ENCODE peak calls at places on chromosomes 5 and 9, in ten cellular contexts. One of them, this sample, is unnamed.

GRCh38 chr5:142636698-142637324 is 49.1 kb downstream of the FGF1 start:
- DNase-seq in fibroblast of lung: no peak
- DNase-seq in aorta: no peak
- DNase-seq in psoas muscle: no peak
- DNase-seq in HCT116: no peak
- DNase-seq in thyroid gland: no peak
- DNase-seq in mesenchymal stem cell: no peak
- DNase-seq in BE2C: no peak
- DNase-seq in body of pancreas: no peak
- DNase-seq in heart left ventricle: no peak
- DNase-seq in this sample: peak; percentile 52

GRCh38 chr9:99092643-99093491 is 12.0 kb upstream of the TGFBR1 start:
- DNase-seq in fibroblast of lung: no peak
- DNase-seq in aorta: no peak
- DNase-seq in psoas muscle: no peak
- DNase-seq in HCT116: no peak
- DNase-seq in thyroid gland: no peak
- DNase-seq in mesenchymal stem cell: no peak
- DNase-seq in BE2C: no peak
- DNase-seq in body of pancreas: no peak
- DNase-seq in heart left ventricle: no peak
- DNase-seq in this sample: no peak

GRCh38 chr5:36090033-36090432 is 23.4 kb upstream of the UGT3A2 start:
- DNase-seq in fibroblast of lung: peak; percentile 11
- DNase-seq in aorta: no peak
- DNase-seq in psoas muscle: no peak
- DNase-seq in HCT116: peak; percentile 29
- DNase-seq in thyroid gland: no peak
- DNase-seq in mesenchymal stem cell: peak; percentile 48
- DNase-seq in BE2C: peak; percentile 31
- DNase-seq in body of pancreas: no peak
- DNase-seq in heart left ventricle: no peak
- DNase-seq in this sample: peak; percentile 57

GRCh38 chr5:53480474-53481353 is at the start of gene FST:
- DNase-seq in fibroblast of lung: peak; percentile 34
- DNase-seq in aorta: peak; percentile 76
- DNase-seq in psoas muscle: no peak
- DNase-seq in HCT116: no peak
- DNase-seq in thyroid gland: peak; percentile 10
- DNase-seq in mesenchymal stem cell: peak; percentile 57
- DNase-seq in BE2C: no peak
- DNase-seq in body of pancreas: no peak
- DNase-seq in heart left ventricle: peak; percentile 22
- DNase-seq in this sample: peak; percentile 2

GRCh38 chr5:6391151-6391550 is 12.8 kb upstream of the MED10 start:
- DNase-seq in fibroblast of lung: no peak
- DNase-seq in aorta: no peak
- DNase-seq in psoas muscle: no peak
- DNase-seq in HCT116: no peak
- DNase-seq in thyroid gland: no peak
- DNase-seq in mesenchymal stem cell: no peak
- DNase-seq in BE2C: no peak
- DNase-seq in body of pancreas: no peak
- DNase-seq in heart left ventricle: no peak
- DNase-seq in this sample: no peak

GRCh38 chr5:77211013-77211690 is 672 bp downstream of the PDE8B start:
- DNase-seq in fibroblast of lung: peak; percentile 5
- DNase-seq in aorta: no peak
- DNase-seq in psoas muscle: no peak
- DNase-seq in HCT116: no peak
- DNase-seq in thyroid gland: peak; percentile 78
- DNase-seq in mesenchymal stem cell: no peak
- DNase-seq in BE2C: peak; percentile 17
- DNase-seq in body of pancreas: no peak
- DNase-seq in heart left ventricle: no peak
- DNase-seq in this sample: no peak

GRCh38 chr5:116359575-116359974 is 215.0 kb downstream of the SEMA6A start:
- DNase-seq in fibroblast of lung: no peak
- DNase-seq in aorta: no peak
- DNase-seq in psoas muscle: no peak
- DNase-seq in HCT116: no peak
- DNase-seq in thyroid gland: no peak
- DNase-seq in mesenchymal stem cell: no peak
- DNase-seq in BE2C: no peak
- DNase-seq in body of pancreas: no peak
- DNase-seq in heart left ventricle: no peak
- DNase-seq in this sample: no peak

GRCh38 chr5:176899946-176900782 is 1.0 kb upstream of the HK3 start:
- DNase-seq in fibroblast of lung: no peak
- DNase-seq in aorta: no peak
- DNase-seq in psoas muscle: no peak
- DNase-seq in HCT116: no peak
- DNase-seq in thyroid gland: no peak
- DNase-seq in mesenchymal stem cell: no peak
- DNase-seq in BE2C: no peak
- DNase-seq in body of pancreas: no peak
- DNase-seq in heart left ventricle: no peak
- DNase-seq in this sample: no peak

GRCh38 chr9:137762414-137763061 is 115.0 kb upstream of the CACNA1B start:
- DNase-seq in fibroblast of lung: no peak
- DNase-seq in aorta: no peak
- DNase-seq in psoas muscle: peak; percentile 64
- DNase-seq in HCT116: no peak
- DNase-seq in thyroid gland: peak; percentile 33
- DNase-seq in mesenchymal stem cell: no peak
- DNase-seq in BE2C: no peak
- DNase-seq in body of pancreas: no peak
- DNase-seq in heart left ventricle: no peak
- DNase-seq in this sample: no peak
- H3K4me3 ChIP-seq in fibroblast of lung: no peak overlapping the region
- H3K4me3 ChIP-seq in aorta: no peak overlapping the region
- H3K4me3 ChIP-seq in psoas muscle: no peak overlapping the region
- H3K4me3 ChIP-seq in HCT116: no peak overlapping the region
- H3K4me3 ChIP-seq in thyroid gland: no peak overlapping the region
- H3K4me3 ChIP-seq in mesenchymal stem cell: no peak overlapping the region
- H3K4me3 ChIP-seq in BE2C: no peak overlapping the region
- H3K4me3 ChIP-seq in body of pancreas: no peak overlapping the region
- H3K4me3 ChIP-seq in heart left ventricle: no peak overlapping the region
- H3K4me3 ChIP-seq in this sample: no peak overlapping the region

DNA sequence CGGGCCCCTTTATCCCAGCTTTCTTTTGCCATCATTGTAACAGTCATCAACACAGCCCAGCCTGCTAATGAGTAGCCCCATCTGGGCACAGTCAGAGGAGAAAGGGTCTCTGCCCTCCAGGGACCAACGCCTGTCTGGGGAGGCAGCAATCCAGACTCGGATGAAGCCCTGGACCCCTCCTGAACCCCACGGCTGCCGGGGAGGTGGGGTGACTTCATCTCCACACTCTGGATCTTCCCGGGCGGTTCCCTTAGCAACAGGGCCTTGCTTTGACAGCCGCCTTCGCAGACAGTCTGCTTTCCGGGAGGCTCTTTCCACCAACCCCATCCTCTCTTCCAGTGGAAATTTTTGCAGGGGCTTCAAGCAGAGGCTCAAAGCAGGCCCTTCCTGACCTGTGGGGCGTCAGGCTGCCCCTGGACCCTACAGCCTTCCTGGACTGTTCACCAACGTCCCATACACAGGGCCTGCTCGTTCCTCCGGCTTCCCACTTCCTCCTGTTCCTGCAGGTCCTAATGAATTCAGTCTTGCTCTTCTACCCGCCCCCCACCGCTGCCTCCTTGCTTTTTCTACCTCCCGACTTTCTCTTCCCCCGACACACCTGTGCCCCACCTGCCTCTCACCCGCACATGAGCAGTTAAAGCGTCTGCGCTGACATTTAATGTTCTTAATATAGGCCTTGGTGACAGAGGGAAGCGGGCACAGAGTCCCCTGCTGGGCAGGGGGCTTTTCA is 161.7 kb upstream of the MVB12B start:
- DNase-seq in fibroblast of lung: no peak
- DNase-seq in aorta: no peak
- DNase-seq in psoas muscle: no peak
- DNase-seq in HCT116: no peak
- DNase-seq in thyroid gland: no peak
- DNase-seq in mesenchymal stem cell: no peak
- DNase-seq in BE2C: no peak
- DNase-seq in body of pancreas: no peak
- DNase-seq in heart left ventricle: no peak
- DNase-seq in this sample: no peak
- H3K27me3 ChIP-seq in fibroblast of lung: no peaks in the 10 kb centered on the region
- H3K27me3 ChIP-seq in aorta: no peaks in the 10 kb centered on the region
- H3K27me3 ChIP-seq in psoas muscle: peaks cover 8% of the 10 kb centered on the region
- H3K27me3 ChIP-seq in HCT116: peaks cover 6% of the 10 kb centered on the region
- H3K27me3 ChIP-seq in thyroid gland: no peaks in the 10 kb centered on the region
- H3K27me3 ChIP-seq in mesenchymal stem cell: peaks cover 41% of the 10 kb centered on the region
- H3K27me3 ChIP-seq in BE2C: no peaks in the 10 kb centered on the region
- H3K27me3 ChIP-seq in body of pancreas: no peaks in the 10 kb centered on the region
- H3K27me3 ChIP-seq in heart left ventricle: peaks cover 10% of the 10 kb centered on the region
- H3K27me3 ChIP-seq in this sample: peaks cover 97% of the 10 kb centered on the region

DNA sequence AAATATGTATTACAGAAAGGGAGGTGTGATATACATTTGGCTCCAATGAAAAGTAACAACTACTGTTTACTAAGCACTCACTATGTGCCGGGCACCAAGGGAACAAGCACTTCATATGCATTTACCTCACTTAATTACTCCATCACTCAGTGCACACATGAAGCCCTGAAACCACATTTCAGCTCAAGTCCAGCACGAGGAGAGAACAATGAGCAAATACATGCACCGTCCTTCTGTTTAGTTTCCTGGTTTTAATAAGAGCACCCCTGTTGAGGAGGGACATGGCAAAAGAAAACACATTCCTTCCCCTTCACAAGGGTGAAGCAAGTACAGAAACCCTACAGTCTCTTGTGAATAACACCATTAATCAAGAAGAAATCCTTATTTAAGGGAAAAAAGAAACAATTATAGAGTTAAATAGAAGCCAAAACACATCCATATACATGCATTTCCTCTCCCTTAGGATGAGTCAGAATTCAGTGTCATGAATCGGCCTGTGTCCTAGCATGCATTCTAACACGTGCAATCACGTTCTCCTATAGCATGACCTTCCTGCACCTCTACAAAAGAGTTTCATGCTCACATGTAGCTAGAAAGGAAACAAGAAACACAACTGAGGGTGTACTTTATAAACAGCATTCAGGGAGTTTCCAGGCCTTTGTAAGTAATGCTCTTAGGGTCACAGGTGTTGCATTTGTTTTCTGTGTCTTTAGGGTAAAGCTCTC is 411.6 kb downstream of the BNC2 start:
- DNase-seq in fibroblast of lung: peak; percentile 54
- DNase-seq in aorta: no peak
- DNase-seq in psoas muscle: no peak
- DNase-seq in HCT116: no peak
- DNase-seq in thyroid gland: no peak
- DNase-seq in mesenchymal stem cell: peak; percentile 60
- DNase-seq in BE2C: no peak
- DNase-seq in body of pancreas: no peak
- DNase-seq in heart left ventricle: no peak
- DNase-seq in this sample: no peak
- H3K4me3 ChIP-seq in fibroblast of lung: no peak overlapping the region
- H3K4me3 ChIP-seq in aorta: no peak overlapping the region
- H3K4me3 ChIP-seq in psoas muscle: no peak overlapping the region
- H3K4me3 ChIP-seq in HCT116: no peak overlapping the region
- H3K4me3 ChIP-seq in thyroid gland: no peak overlapping the region
- H3K4me3 ChIP-seq in mesenchymal stem cell: no peak overlapping the region
- H3K4me3 ChIP-seq in BE2C: no peak overlapping the region
- H3K4me3 ChIP-seq in body of pancreas: no peak overlapping the region
- H3K4me3 ChIP-seq in heart left ventricle: no peak overlapping the region
- H3K4me3 ChIP-seq in this sample: no peak overlapping the region

GRCh38 chr5:180118391-180118791 is 46.8 kb upstream of the RNF130 start:
- DNase-seq in fibroblast of lung: no peak
- DNase-seq in aorta: peak; percentile 71
- DNase-seq in psoas muscle: no peak
- DNase-seq in HCT116: no peak
- DNase-seq in thyroid gland: peak; percentile 0
- DNase-seq in mesenchymal stem cell: no peak
- DNase-seq in BE2C: no peak
- DNase-seq in body of pancreas: no peak
- DNase-seq in heart left ventricle: no peak
- DNase-seq in this sample: no peak

GRCh38 chr5:180120221-180121101 is 48.9 kb upstream of the RNF130 start:
- DNase-seq in fibroblast of lung: no peak
- DNase-seq in aorta: peak; percentile 63
- DNase-seq in psoas muscle: no peak
- DNase-seq in HCT116: no peak
- DNase-seq in thyroid gland: peak; percentile 25
- DNase-seq in mesenchymal stem cell: no peak
- DNase-seq in BE2C: no peak
- DNase-seq in body of pancreas: no peak
- DNase-seq in heart left ventricle: no peak
- DNase-seq in this sample: peak; percentile 9

GRCh38 chr5:180117378-180117725 is 45.8 kb upstream of the RNF130 start:
- DNase-seq in fibroblast of lung: no peak
- DNase-seq in aorta: no peak
- DNase-seq in psoas muscle: no peak
- DNase-seq in HCT116: no peak
- DNase-seq in thyroid gland: no peak
- DNase-seq in mesenchymal stem cell: no peak
- DNase-seq in BE2C: no peak
- DNase-seq in body of pancreas: no peak
- DNase-seq in heart left ventricle: no peak
- DNase-seq in this sample: no peak

GRCh38 chr5:180119886-180120220 is 48.3 kb upstream of the RNF130 start:
- DNase-seq in fibroblast of lung: no peak
- DNase-seq in aorta: peak; percentile 42
- DNase-seq in psoas muscle: no peak
- DNase-seq in HCT116: no peak
- DNase-seq in thyroid gland: no peak
- DNase-seq in mesenchymal stem cell: no peak
- DNase-seq in BE2C: no peak
- DNase-seq in body of pancreas: no peak
- DNase-seq in heart left ventricle: no peak
- DNase-seq in this sample: no peak

DNA sequence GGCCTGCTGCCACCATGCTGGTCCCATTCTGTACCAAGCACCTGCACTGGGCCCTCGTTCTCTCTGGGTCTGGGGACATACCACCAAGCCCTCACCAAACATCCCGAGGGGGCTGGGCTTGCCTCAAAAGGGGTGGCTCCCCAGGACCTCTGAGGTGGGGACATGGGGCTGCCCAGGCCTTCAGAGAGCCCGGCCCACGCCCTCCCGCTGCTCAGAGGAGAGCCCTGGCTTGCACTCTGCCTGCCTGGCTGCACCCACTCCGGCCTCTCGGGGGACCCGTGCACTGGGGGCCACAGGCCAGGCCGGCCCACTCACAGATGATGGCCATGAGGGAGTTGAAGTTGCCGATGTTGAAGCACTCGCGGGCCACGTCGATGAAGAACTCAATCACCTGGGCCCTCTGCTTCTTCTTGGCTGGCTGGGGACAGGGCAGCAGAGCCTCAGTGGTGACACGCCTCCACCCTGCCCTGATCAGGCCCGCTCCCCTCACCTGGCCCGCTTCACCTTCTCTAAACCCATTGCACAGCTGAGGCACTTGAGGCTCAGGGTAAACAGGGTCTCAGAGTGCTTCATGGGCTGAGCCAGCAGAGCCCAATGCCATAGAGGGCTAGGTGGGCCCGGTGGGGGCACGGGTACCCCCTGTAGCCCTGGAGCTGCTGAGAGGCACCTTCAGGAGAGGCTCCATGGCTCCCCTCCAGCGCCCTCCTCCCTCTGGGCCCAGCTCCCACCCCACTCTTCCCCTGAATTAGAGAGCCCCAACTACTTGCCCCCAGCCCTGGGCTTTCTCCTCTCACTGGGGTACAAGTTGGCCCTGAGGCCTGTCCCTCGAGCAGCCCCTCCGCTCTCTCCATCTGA is 47.7 kb upstream of the RNF130 start:
- DNase-seq in fibroblast of lung: no peak
- DNase-seq in aorta: peak; percentile 63
- DNase-seq in psoas muscle: no peak
- DNase-seq in HCT116: no peak
- DNase-seq in thyroid gland: no peak
- DNase-seq in mesenchymal stem cell: no peak
- DNase-seq in BE2C: no peak
- DNase-seq in body of pancreas: no peak
- DNase-seq in heart left ventricle: no peak
- DNase-seq in this sample: peak; percentile 19
- H3K27me3 ChIP-seq in fibroblast of lung: no peaks in the 10 kb centered on the region
- H3K27me3 ChIP-seq in aorta: no peaks in the 10 kb centered on the region
- H3K27me3 ChIP-seq in psoas muscle: peaks cover 5% of the 10 kb centered on the region
- H3K27me3 ChIP-seq in HCT116: no peaks in the 10 kb centered on the region
- H3K27me3 ChIP-seq in thyroid gland: no peaks in the 10 kb centered on the region
- H3K27me3 ChIP-seq in mesenchymal stem cell: peaks cover 35% of the 10 kb centered on the region
- H3K27me3 ChIP-seq in BE2C: peaks cover 12% of the 10 kb centered on the region
- H3K27me3 ChIP-seq in body of pancreas: no peaks in the 10 kb centered on the region
- H3K27me3 ChIP-seq in heart left ventricle: peaks cover 4% of the 10 kb centered on the region
- H3K27me3 ChIP-seq in this sample: no peaks in the 10 kb centered on the region